ENCODE peak calls at places on chromosomes 7 and 10, in eight cellular contexts. M is NCI-H2081; A is activated T-helper 1 cell treated with Interleukin-2 at 50 U/mL for 16 hours; Y is left cardiac atrium; D is germinal center; F is T-cell; G is activated naive CD8-positive, alpha-beta T cell treated with anti-CD3 and anti-CD28 coated beads, Interleukin-2, amount 50 U/mL, for 16 hours; E is CD8-positive, alpha-beta memory T cell. T is an unnamed sample.

GRCh38 chr7:22663319-22663718 is 63.7 kb upstream of the IL6 start:
- DNase-seq in M (no peak), A (no peak), Y (no peak), D (no peak), F (no peak), G (no peak), E (no peak), T (no peak)

GRCh38 chr10:104332243-104333036 is 5.8 kb downstream of the ITPRIP start:
- DNase-seq in M (no peak), A (no peak), Y (no peak), D (no peak), F (no peak), G (no peak), E (no peak), T (no peak)

GRCh38 chr10:71323407-71323806 is 4.3 kb downstream of the SLC29A3 start:
- DNase-seq in M (no peak), A (no peak), Y (no peak), D (peak), F (no peak), G (no peak), E (no peak), T (no peak)

GRCh38 chr10:59750155-59750945 is 2.9 kb downstream of the MRLN start:
- DNase-seq in M (no peak), A (no peak), Y (peak), D (no peak), F (no peak), G (no peak), E (no peak), T (no peak)

GRCh38 chr7:77393261-77393660 is 22.9 kb downstream of the GSAP start:
- DNase-seq in M (no peak), A (no peak), Y (no peak), D (peak), F (no peak), G (no peak), E (no peak), T (no peak)

GRCh38 chr7:15557686-15558085 is 4.1 kb downstream of the AGMO start:
- DNase-seq in M (no peak), A (no peak), Y (no peak), D (no peak), F (no peak), G (no peak), E (no peak), T (no peak)

GRCh38 chr7:149765399-149766121 is 7.8 kb downstream of the ZNF467 start:
- DNase-seq in M (no peak), A (no peak), Y (no peak), D (no peak), F (no peak), G (no peak), E (no peak), T (peak)

GRCh38 chr7:11120068-11120664 is 146.5 kb downstream of the PHF14 start:
- DNase-seq in M (no peak), A (no peak), Y (no peak), D (no peak), F (no peak), G (no peak), E (no peak), T (no peak)

GRCh38 chr7:117164578-117164977 is 158.3 kb downstream of the WNT2 start:
- DNase-seq in M (no peak), A (no peak), Y (no peak), D (no peak), F (no peak), G (no peak), E (no peak), T (no peak)

GRCh38 chr7:25262586-25262985 is 34.3 kb upstream of the NPVF start:
- DNase-seq in M (no peak), A (no peak), Y (no peak), D (no peak), F (no peak), G (no peak), E (no peak), T (no peak)

GRCh38 chr10:98415710-98416077 is 712 bp upstream of the PYROXD2 start:
- DNase-seq in M (no peak), A (no peak), Y (no peak), D (no peak), F (no peak), G (no peak), E (no peak), T (no peak)

GRCh38 chr7:8597565-8597964 is 164.2 kb downstream of the NXPH1 start:
- DNase-seq in M (peak), A (no peak), Y (no peak), D (no peak), F (no peak), G (no peak), E (no peak), T (no peak)

GRCh38 chr7:26172048-26172447 is 20.1 kb downstream of the NFE2L3 start:
- DNase-seq in M (no peak), A (no peak), Y (no peak), D (no peak), F (no peak), G (no peak), E (no peak), T (no peak)

GRCh38 chr10:94219829-94220228 is 142.9 kb downstream of the NOC3L start:
- DNase-seq in M (no peak), A (no peak), Y (no peak), D (no peak), F (no peak), G (no peak), E (no peak), T (no peak)

GRCh38 chr7:12210179-12211053 is 678 bp upstream of the TMEM106B start:
- DNase-seq in M (peak), A (no peak), Y (no peak), D (peak), F (no peak), G (peak), E (no peak), T (no peak)

GRCh38 chr7:148894596-148894995 is 10.5 kb upstream of the EZH2 start:
- DNase-seq in M (no peak), A (no peak), Y (no peak), D (no peak), F (no peak), G (no peak), E (no peak), T (no peak)

GRCh38 chr10:33441561-33441960 is 107.1 kb upstream of the NRP1 start:
- DNase-seq in M (no peak), A (no peak), Y (no peak), D (no peak), F (no peak), G (no peak), E (no peak), T (no peak)

GRCh38 chr7:123494193-123494796 is 40.1 kb downstream of the IQUB start:
- DNase-seq in M (peak), A (no peak), Y (no peak), D (peak), F (no peak), G (no peak), E (no peak), T (no peak)

GRCh38 chr7:28088032-28088431 is 92.6 kb downstream of the JAZF1 start:
- DNase-seq in M (no peak), A (no peak), Y (no peak), D (no peak), F (no peak), G (no peak), E (no peak), T (no peak)

GRCh38 chr7:16647435-16647960 is 1.5 kb downstream of the BZW2 start:
- DNase-seq in M (no peak), A (no peak), Y (no peak), D (no peak), F (no peak), G (no peak), E (no peak), T (no peak)

GRCh38 chr7:150003304-150003810 is 129.6 kb downstream of the ATP6V0E2 start:
- DNase-seq in M (no peak), A (no peak), Y (no peak), D (no peak), F (no peak), G (no peak), E (no peak), T (no peak)

GRCh38 chr7:73799282-73800141 is 29.4 kb upstream of the CLDN3 start:
- DNase-seq in M (no peak), A (no peak), Y (no peak), D (no peak), F (no peak), G (no peak), E (no peak), T (no peak)

GRCh38 chr7:134365341-134366054 is 48.8 kb upstream of the SLC35B4 start:
- DNase-seq in M (no peak), A (no peak), Y (no peak), D (no peak), F (no peak), G (no peak), E (no peak), T (no peak)

GRCh38 chr10:132970641-132971438 is 28.5 kb upstream of the CFAP46 start:
- DNase-seq in M (no peak), A (no peak), Y (no peak), D (no peak), F (no peak), G (no peak), E (no peak), T (no peak)

GRCh38 chr10:80281784-80282505 is 7.5 kb downstream of the MAT1A start:
- DNase-seq in M (no peak), A (no peak), Y (no peak), D (no peak), F (no peak), G (no peak), E (no peak), T (peak)

GRCh38 chr10:95193856-95194431 is at the start of gene ACSM6:
- DNase-seq in M (no peak), A (no peak), Y (no peak), D (no peak), F (no peak), G (no peak), E (no peak), T (no peak)

GRCh38 chr7:79971058-79971457 is 163.6 kb upstream of the GNAI1 start:
- DNase-seq in M (no peak), A (no peak), Y (no peak), D (no peak), F (no peak), G (no peak), E (no peak), T (no peak)

GRCh38 chr10:117480097-117480496 is 62.4 kb upstream of the EMX2 start:
- DNase-seq in M (no peak), A (no peak), Y (no peak), D (no peak), F (no peak), G (no peak), E (no peak), T (no peak)